ENCODE peak calls at places on chromosomes 13 and 19, in five cellular contexts. One of them, this sample, is unnamed. For H3K4me1, the result is how much of the 10 kb centered on the place peaks cover.

GRCh38 chr19:14383898-14384669 is 2.8 kb downstream of the ADGRE5 start:
- DNase-seq in hepatocyte: no peak
- DNase-seq in OCI-LY7: peak
- DNase-seq in neural progenitor cell: no peak
- DNase-seq in IMR-90: peak
- DNase-seq in this sample: peak

GRCh38 chr19:18422530-18423191 is 3.5 kb downstream of the SSBP4 start:
- DNase-seq in hepatocyte: no peak
- DNase-seq in OCI-LY7: peak
- DNase-seq in neural progenitor cell: no peak
- DNase-seq in IMR-90: no peak
- DNase-seq in this sample: no peak

GRCh38 chr13:52751196-52751595 is 11.6 kb upstream of the CNMD start:
- DNase-seq in hepatocyte: no peak
- DNase-seq in OCI-LY7: no peak
- DNase-seq in neural progenitor cell: no peak
- DNase-seq in IMR-90: no peak
- DNase-seq in this sample: no peak

GRCh38 chr13:54742984-54743383 is 1714.4 kb downstream of the OLFM4 start:
- DNase-seq in hepatocyte: no peak
- DNase-seq in OCI-LY7: no peak
- DNase-seq in neural progenitor cell: no peak
- DNase-seq in IMR-90: no peak
- DNase-seq in this sample: no peak

GRCh38 chr13:98731925-98732324 is 20.5 kb downstream of the SLC15A1 start:
- DNase-seq in hepatocyte: peak
- DNase-seq in OCI-LY7: no peak
- DNase-seq in neural progenitor cell: no peak
- DNase-seq in IMR-90: no peak
- DNase-seq in this sample: no peak

GRCh38 chr13:63209330-63210017 is 1793.8 kb upstream of the PCDH20 start:
- DNase-seq in hepatocyte: no peak
- DNase-seq in OCI-LY7: no peak
- DNase-seq in neural progenitor cell: no peak
- DNase-seq in IMR-90: peak
- DNase-seq in this sample: peak

GRCh38 chr19:23974941-23975340 is 60.3 kb downstream of the ZNF726 start:
- DNase-seq in hepatocyte: no peak
- DNase-seq in OCI-LY7: no peak
- DNase-seq in neural progenitor cell: no peak
- DNase-seq in IMR-90: no peak
- DNase-seq in this sample: no peak

GRCh38 chr19:30719991-30720329 is 347.8 kb downstream of the ZNF536 start:
- DNase-seq in hepatocyte: no peak
- DNase-seq in OCI-LY7: no peak
- DNase-seq in neural progenitor cell: no peak
- DNase-seq in IMR-90: no peak
- DNase-seq in this sample: no peak

DNA sequence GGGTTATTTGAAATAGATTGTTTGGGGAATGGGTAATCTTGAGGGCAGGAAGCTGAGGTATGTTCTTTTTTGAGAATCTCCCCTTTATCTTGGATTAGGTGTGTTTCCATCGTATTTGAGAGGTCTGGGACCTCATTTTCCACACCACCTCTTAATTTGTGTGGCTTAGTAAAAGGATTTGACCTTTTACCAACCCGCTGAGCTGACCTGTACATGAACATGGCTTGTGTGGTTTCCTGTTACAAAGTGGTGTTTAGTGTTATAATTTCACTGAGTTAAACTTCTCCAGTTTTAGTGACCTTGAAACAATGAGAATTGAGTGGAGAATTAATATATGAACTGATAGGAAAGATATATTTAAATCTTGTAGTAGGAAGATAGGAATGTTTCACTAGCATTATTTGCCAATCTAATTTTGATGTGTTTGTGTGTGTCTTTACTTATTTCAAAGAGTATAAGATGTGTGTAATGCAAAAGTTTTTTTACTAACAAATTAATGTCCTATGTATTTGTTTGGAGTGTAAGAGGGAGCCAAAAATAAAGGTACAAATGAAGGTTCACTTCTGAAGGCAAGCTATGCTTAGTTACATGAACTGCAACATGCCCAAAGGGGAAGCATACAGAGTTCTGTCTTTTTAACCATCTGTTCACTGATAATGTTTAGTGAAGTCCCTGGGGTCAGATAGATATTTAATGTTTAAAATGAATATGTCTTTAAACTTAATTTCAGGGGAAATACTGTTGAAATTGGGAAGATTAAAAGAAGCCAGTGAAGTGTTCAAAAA is 17.1 kb downstream of the NAA16 start:
- DNase-seq in hepatocyte: no peak
- DNase-seq in OCI-LY7: no peak
- DNase-seq in neural progenitor cell: no peak
- DNase-seq in IMR-90: no peak
- DNase-seq in this sample: no peak
- H3K4me1 ChIP-seq in hepatocyte: under half
- H3K4me1 ChIP-seq in OCI-LY7: under half
- H3K4me1 ChIP-seq in neural progenitor cell: under half
- H3K4me1 ChIP-seq in IMR-90: under half
- H3K4me1 ChIP-seq in this sample: under half

GRCh38 chr13:110811008-110811720 is 97.7 kb downstream of the ING1 start:
- DNase-seq in hepatocyte: no peak
- DNase-seq in OCI-LY7: no peak
- DNase-seq in neural progenitor cell: no peak
- DNase-seq in IMR-90: no peak
- DNase-seq in this sample: no peak

GRCh38 chr13:110813646-110814624 is 100.4 kb downstream of the ING1 start:
- DNase-seq in hepatocyte: no peak
- DNase-seq in OCI-LY7: no peak
- DNase-seq in neural progenitor cell: no peak
- DNase-seq in IMR-90: no peak
- DNase-seq in this sample: no peak

GRCh38 chr13:110811751-110812110 is 98.2 kb downstream of the ING1 start:
- DNase-seq in hepatocyte: no peak
- DNase-seq in OCI-LY7: no peak
- DNase-seq in neural progenitor cell: no peak
- DNase-seq in IMR-90: no peak
- DNase-seq in this sample: no peak

GRCh38 chr13:110812869-110813645 is 99.6 kb downstream of the ING1 start:
- DNase-seq in hepatocyte: no peak
- DNase-seq in OCI-LY7: no peak
- DNase-seq in neural progenitor cell: no peak
- DNase-seq in IMR-90: no peak
- DNase-seq in this sample: no peak

DNA sequence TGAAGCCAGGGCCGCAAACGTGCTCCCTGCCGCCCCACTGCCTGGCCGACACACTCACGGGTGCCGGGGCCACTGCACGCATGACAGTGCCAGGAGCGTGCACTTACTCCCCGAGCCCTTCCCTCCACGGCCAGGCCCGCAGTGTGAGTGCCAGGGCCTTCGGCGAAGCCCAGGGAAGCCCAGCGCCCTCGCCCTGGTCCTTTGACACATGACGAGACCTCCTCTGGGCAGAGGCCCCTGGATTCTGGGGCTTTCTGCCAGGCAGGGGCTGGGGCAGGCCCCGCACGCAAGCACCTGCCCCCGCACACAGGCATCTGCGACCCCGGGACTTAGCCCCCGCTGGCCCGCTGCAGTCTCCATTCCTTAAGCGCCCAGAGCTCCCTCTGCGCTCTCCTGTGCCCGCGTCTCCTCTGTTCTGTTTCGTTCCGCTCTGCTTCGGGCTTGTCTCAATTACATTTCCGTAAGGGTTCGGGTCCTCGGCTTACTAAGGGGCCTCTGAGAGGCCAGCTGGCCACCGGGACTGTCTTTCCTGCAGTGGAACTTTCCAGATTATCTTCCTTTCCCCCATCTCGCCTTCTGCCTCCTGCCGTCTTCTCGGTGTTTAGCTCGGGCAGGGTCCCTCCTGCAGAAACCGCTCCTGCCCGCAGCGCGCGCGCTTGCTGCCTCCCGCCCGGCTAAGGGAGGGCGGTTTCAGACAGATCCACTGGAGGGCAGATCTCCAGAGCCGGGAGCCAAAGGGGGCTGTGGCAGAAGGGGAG is 98.8 kb downstream of the ING1 start:
- DNase-seq in hepatocyte: no peak
- DNase-seq in OCI-LY7: no peak
- DNase-seq in neural progenitor cell: no peak
- DNase-seq in IMR-90: no peak
- DNase-seq in this sample: peak
- TF ChIP-seq CTCF in hepatocyte: no peak
- TF ChIP-seq CTCF in OCI-LY7: no peak
- TF ChIP-seq CTCF in neural progenitor cell: no peak
- TF ChIP-seq CTCF in IMR-90: no peak
- TF ChIP-seq CTCF in this sample: no peak

DNA sequence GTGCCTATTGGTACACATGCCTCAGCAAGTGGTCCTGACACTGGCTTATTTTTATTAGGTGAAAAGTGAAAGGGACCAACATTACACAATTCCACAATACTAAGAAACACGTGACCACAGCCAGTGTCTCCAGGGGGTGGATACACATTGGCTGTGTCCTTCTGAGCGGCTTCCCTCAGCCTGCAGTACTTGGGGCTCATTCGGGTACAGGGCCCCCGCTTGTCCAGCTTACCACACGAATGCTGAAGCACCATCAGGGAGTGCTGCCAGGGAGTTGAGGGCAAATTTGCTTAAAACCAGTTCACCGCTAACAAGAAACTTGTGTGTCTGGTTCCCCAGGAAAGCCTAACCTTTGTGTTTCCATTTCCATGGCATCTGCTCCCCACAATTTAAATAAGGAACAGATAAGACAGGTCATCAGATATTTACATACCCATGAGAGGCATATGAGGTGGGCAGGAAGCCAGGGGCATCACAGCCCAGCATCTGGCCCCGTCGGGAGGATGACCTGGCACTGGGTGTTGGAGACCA is 23.3 kb downstream of the PBX4 start:
- DNase-seq in hepatocyte: no peak
- DNase-seq in OCI-LY7: no peak
- DNase-seq in neural progenitor cell: no peak
- DNase-seq in IMR-90: peak
- DNase-seq in this sample: no peak
- H2AFZ ChIP-seq in hepatocyte: no peak
- H2AFZ ChIP-seq in OCI-LY7: no peak
- H2AFZ ChIP-seq in neural progenitor cell: no peak
- H2AFZ ChIP-seq in IMR-90: peak
- H2AFZ ChIP-seq in this sample: no peak

GRCh38 chr19:56958428-56958827 is 117.9 kb upstream of the PEG3 start:
- DNase-seq in hepatocyte: no peak
- DNase-seq in OCI-LY7: no peak
- DNase-seq in neural progenitor cell: no peak
- DNase-seq in IMR-90: no peak
- DNase-seq in this sample: no peak

GRCh38 chr19:56955637-56956216 is 115.2 kb upstream of the PEG3 start:
- DNase-seq in hepatocyte: no peak
- DNase-seq in OCI-LY7: no peak
- DNase-seq in neural progenitor cell: no peak
- DNase-seq in IMR-90: no peak
- DNase-seq in this sample: no peak

GRCh38 chr19:56959211-56959610 is 118.7 kb upstream of the PEG3 start:
- DNase-seq in hepatocyte: no peak
- DNase-seq in OCI-LY7: no peak
- DNase-seq in neural progenitor cell: no peak
- DNase-seq in IMR-90: no peak
- DNase-seq in this sample: no peak

GRCh38 chr19:56953411-56953810 is 112.9 kb upstream of the PEG3 start:
- DNase-seq in hepatocyte: no peak
- DNase-seq in OCI-LY7: no peak
- DNase-seq in neural progenitor cell: no peak
- DNase-seq in IMR-90: no peak
- DNase-seq in this sample: no peak

DNA sequence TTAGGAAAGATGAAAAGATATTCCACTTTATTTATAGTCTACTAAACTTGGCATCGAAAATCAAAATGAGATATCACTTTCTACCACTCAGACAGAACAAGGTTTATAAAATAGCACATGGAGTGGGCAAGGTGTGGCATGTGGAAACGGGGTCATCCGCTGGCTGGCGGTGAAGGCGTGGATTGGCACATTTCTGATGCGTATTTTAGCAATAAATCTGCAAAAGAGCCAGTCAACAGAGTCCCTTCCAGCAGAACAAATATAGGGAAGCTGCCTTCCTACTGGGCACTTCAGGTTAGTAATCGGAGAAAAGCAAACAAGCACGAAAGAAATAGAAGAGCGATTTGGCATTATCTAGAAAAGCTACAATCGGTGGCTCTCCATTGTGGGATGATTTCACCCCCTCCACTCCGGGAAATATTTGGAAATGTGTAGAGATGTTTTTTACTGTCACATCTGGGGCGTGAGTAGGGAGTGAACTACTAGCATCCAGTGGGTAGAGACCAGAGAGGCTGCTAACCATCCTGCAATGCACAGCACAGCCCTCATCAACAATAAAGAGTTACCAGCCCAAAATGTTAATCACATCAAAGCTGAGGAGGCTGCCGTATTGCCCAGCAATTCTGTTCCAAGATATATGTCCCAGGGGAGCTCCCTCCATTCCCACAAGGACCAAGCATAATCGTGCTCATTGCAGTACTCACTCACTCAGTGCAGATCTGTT is 116.1 kb upstream of the PEG3 start:
- DNase-seq in hepatocyte: no peak
- DNase-seq in OCI-LY7: no peak
- DNase-seq in neural progenitor cell: no peak
- DNase-seq in IMR-90: no peak
- DNase-seq in this sample: no peak
- H3K4me1 ChIP-seq in hepatocyte: under half
- H3K4me1 ChIP-seq in OCI-LY7: under half
- H3K4me1 ChIP-seq in neural progenitor cell: under half
- H3K4me1 ChIP-seq in IMR-90: under half
- H3K4me1 ChIP-seq in this sample: under half

GRCh38 chr19:33953023-33953422 is 156.4 kb downstream of the KCTD15 start:
- DNase-seq in hepatocyte: no peak
- DNase-seq in OCI-LY7: no peak
- DNase-seq in neural progenitor cell: no peak
- DNase-seq in IMR-90: no peak
- DNase-seq in this sample: no peak

GRCh38 chr19:33948651-33949335 is 152.1 kb downstream of the KCTD15 start:
- DNase-seq in hepatocyte: no peak
- DNase-seq in OCI-LY7: no peak
- DNase-seq in neural progenitor cell: no peak
- DNase-seq in IMR-90: no peak
- DNase-seq in this sample: no peak

GRCh38 chr19:33950141-33950805 is 153.6 kb downstream of the KCTD15 start:
- DNase-seq in hepatocyte: no peak
- DNase-seq in OCI-LY7: no peak
- DNase-seq in neural progenitor cell: peak
- DNase-seq in IMR-90: no peak
- DNase-seq in this sample: no peak

GRCh38 chr19:33946535-33947323 is 150.1 kb downstream of the KCTD15 start:
- DNase-seq in hepatocyte: no peak
- DNase-seq in OCI-LY7: no peak
- DNase-seq in neural progenitor cell: peak
- DNase-seq in IMR-90: no peak
- DNase-seq in this sample: no peak

GRCh38 chr19:33947565-33947964 is 150.9 kb downstream of the KCTD15 start:
- DNase-seq in hepatocyte: no peak
- DNase-seq in OCI-LY7: peak
- DNase-seq in neural progenitor cell: peak
- DNase-seq in IMR-90: no peak
- DNase-seq in this sample: no peak
- TF ChIP-seq CTCF in hepatocyte: no peak
- TF ChIP-seq CTCF in OCI-LY7: peak
- TF ChIP-seq CTCF in neural progenitor cell: peak
- TF ChIP-seq CTCF in IMR-90: peak
- TF ChIP-seq CTCF in this sample: no peak

GRCh38 chr13:66266348-66266747 is 963.8 kb downstream of the PCDH9 start:
- DNase-seq in hepatocyte: no peak
- DNase-seq in OCI-LY7: no peak
- DNase-seq in neural progenitor cell: no peak
- DNase-seq in IMR-90: no peak
- DNase-seq in this sample: no peak
- H2AFZ ChIP-seq in hepatocyte: no peak
- H2AFZ ChIP-seq in OCI-LY7: no peak
- H2AFZ ChIP-seq in neural progenitor cell: no peak
- H2AFZ ChIP-seq in IMR-90: no peak
- H2AFZ ChIP-seq in this sample: no peak